ENCODE peak calls at places on chromosomes 11 and 22, in nine cellular contexts. X, S, Y, K, C, H, L, G and I are unnamed samples.
A peak's percentile ranks its signal among the peaks of the same experiment; 100 is the strongest.

GRCh38 chr22:49677495-49677889 is 150.2 kb downstream of the BRD1 start:
- DNase-seq in X (no peak), Y (no peak), H (no peak), L (no peak), K (no peak), C (peak; percentile 42), G (no peak), S (no peak), I (no peak)

GRCh38 chr11:82796970-82797594 is 63.4 kb upstream of the FAM181B start:
- DNase-seq in L (no peak), C (no peak), K (peak; percentile 60), H (no peak), X (no peak), Y (no peak), S (no peak), G (no peak), I (peak; percentile 54)

GRCh38 chr22:48653929-48654328 is 1173.7 kb downstream of the BRD1 start:
- DNase-seq in K (no peak), Y (no peak), H (no peak), C (no peak), L (no peak), S (no peak), G (no peak), X (no peak), I (no peak)

GRCh38 chr11:16902182-16902581 is 112.0 kb downstream of the PLEKHA7 start:
- DNase-seq in K (no peak), H (no peak), G (peak; percentile 19), X (peak; percentile 77), Y (no peak), C (no peak), S (no peak), L (no peak), I (no peak)

GRCh38 chr11:70736937-70737640 is 338.8 kb downstream of the CTTN start:
- DNase-seq in L (no peak), X (no peak), Y (no peak), C (no peak), G (no peak), H (no peak), S (no peak), K (no peak), I (no peak)

GRCh38 chr11:65504671-65505433 is 6.0 kb downstream of the MALAT1 start:
- DNase-seq in C (no peak), Y (no peak), G (peak; percentile 68), K (no peak), S (peak; percentile 36), L (no peak), X (no peak), H (no peak), I (no peak)

GRCh38 chr22:38422615-38423511 is 32.1 kb downstream of the KCNJ4 start:
- DNase-seq in L (no peak), X (no peak), S (no peak), Y (no peak), K (peak; percentile 55), C (no peak), G (no peak), H (no peak), I (no peak)

GRCh38 chr11:73965076-73965763 is 14.4 kb downstream of the DNAJB13 start:
- DNase-seq in X (peak; percentile 58), S (no peak), C (peak; percentile 52), K (no peak), H (no peak), L (peak; percentile 37), Y (no peak), G (peak; percentile 21), I (no peak)

DNA sequence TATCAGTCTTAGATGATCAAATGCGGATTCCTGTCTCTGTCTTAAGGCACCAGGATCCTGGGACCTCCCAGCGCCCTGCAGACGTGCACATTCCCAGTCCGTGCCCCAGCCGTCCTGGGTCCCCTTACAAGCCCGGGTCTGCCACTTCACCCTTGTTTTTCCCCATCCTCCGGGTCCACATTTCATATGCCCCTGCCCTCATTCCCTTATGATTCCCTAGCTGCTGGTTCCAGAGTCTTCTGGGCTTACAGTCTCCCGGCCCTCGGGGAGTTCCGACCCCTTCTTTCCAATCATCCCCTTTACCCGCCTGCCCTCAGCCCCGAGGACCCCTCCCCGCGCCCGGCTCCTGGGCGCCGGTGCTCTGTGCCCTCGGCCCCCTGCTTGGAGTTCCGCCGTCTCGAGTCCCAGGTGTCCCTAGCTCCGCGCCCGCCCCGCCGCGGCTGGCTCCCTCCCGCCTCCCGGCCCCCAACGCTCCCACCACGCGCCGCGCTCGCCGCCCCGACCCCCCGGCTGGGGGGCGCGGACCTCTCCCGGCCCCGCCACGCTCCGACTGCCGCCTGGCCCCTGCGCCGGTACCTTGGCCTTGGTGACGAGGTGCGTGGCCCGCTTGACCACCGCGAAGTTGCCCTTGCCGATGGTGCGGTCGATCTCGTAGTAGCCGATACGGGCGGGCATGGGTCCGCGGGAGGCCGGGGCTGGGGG is 510 bp downstream of the SIK3 start:
- DNase-seq in C (peak; percentile 83), Y (peak; percentile 6), G (no peak), K (peak; percentile 77), H (peak; percentile 45), L (peak; percentile 61), S (peak; percentile 74), X (peak; percentile 33), I (peak; percentile 61)
- H3K4me1 ChIP-seq in C (peaks cover 51% of the 10 kb centered on the region), Y (peaks cover 52% of the 10 kb centered on the region), G (peaks cover 27% of the 10 kb centered on the region), K (peaks cover 33% of the 10 kb centered on the region), H (peaks cover 12% of the 10 kb centered on the region), L (peaks cover 55% of the 10 kb centered on the region), S (peaks cover 18% of the 10 kb centered on the region), X (peaks cover 41% of the 10 kb centered on the region), I (peaks cover 57% of the 10 kb centered on the region)

GRCh38 chr22:40641269-40641668 is 4.8 kb upstream of the MRTFA start:
- DNase-seq in G (no peak), C (no peak), X (no peak), S (peak; percentile 19), Y (no peak), L (no peak), H (no peak), K (no peak), I (no peak)

GRCh38 chr22:40642316-40642715 is 5.8 kb upstream of the MRTFA start:
- DNase-seq in S (no peak), L (no peak), C (no peak), K (no peak), Y (no peak), X (no peak), G (no peak), H (no peak), I (no peak)

GRCh38 chr22:40648386-40648785 is 11.9 kb upstream of the MRTFA start:
- DNase-seq in Y (no peak), C (peak; percentile 66), X (no peak), K (no peak), S (peak; percentile 32), H (no peak), G (no peak), L (no peak), I (no peak)

GRCh38 chr22:40651057-40651456 is 14.5 kb upstream of the MRTFA start:
- DNase-seq in L (no peak), H (no peak), Y (no peak), G (no peak), X (no peak), C (no peak), K (no peak), S (no peak), I (no peak)

GRCh38 chr22:40645579-40646197 is 9.2 kb upstream of the MRTFA start:
- DNase-seq in Y (no peak), X (no peak), K (no peak), S (peak; percentile 7), G (no peak), L (no peak), C (peak; percentile 28), H (no peak), I (no peak)
- H3K4me3 ChIP-seq in Y (peak overlapping the region; percentile 24), X (no peak overlapping the region), K (no peak overlapping the region), S (no peak overlapping the region), G (no peak overlapping the region), L (no peak overlapping the region), C (no peak overlapping the region), H (no peak overlapping the region), I (peak overlapping the region; percentile 47)

GRCh38 chr11:57323503-57324153 is 1.1 kb downstream of the TNKS1BP1 start:
- DNase-seq in H (no peak), G (peak; percentile 52), K (no peak), X (no peak), Y (no peak), C (peak; percentile 73), S (peak; percentile 63), L (no peak), I (peak; percentile 61)

GRCh38 chr11:57321388-57321995 is 3.3 kb downstream of the TNKS1BP1 start:
- DNase-seq in S (peak; percentile 57), C (peak; percentile 79), L (no peak), X (no peak), H (peak; percentile 39), G (no peak), K (peak; percentile 51), Y (no peak), I (peak; percentile 63)

GRCh38 chr11:57321996-57322880 is 2.5 kb downstream of the TNKS1BP1 start:
- DNase-seq in L (peak; percentile 65), C (peak; percentile 97), Y (no peak), X (peak; percentile 93), S (peak; percentile 90), K (peak; percentile 91), H (peak; percentile 95), G (peak; percentile 99), I (peak; percentile 89)

GRCh38 chr11:57324154-57324885 is 432 bp downstream of the TNKS1BP1 start:
- DNase-seq in X (peak; percentile 20), S (peak; percentile 79), K (no peak), L (peak; percentile 67), G (peak; percentile 65), Y (no peak), C (peak; percentile 83), H (peak; percentile 51), I (peak; percentile 65)

GRCh38 chr11:57322881-57323467 is 1.8 kb downstream of the TNKS1BP1 start:
- DNase-seq in X (peak; percentile 21), S (no peak), K (no peak), C (no peak), Y (no peak), H (no peak), L (no peak), G (no peak), I (no peak)
- TF ChIP-seq CTCF in X (no peak), S (no peak), K (no peak), C (no peak), Y (no peak), H (no peak), L (no peak), G (no peak), I (no peak)

GRCh38 chr22:17980013-17980510 is 44.3 kb downstream of the MICAL3 start:
- DNase-seq in Y (no peak), S (no peak), L (no peak), X (no peak), K (no peak), H (no peak), C (no peak), G (peak; percentile 42), I (no peak)

GRCh38 chr22:17982572-17983141 is 41.7 kb downstream of the MICAL3 start:
- DNase-seq in K (no peak), C (no peak), G (no peak), H (no peak), Y (no peak), L (no peak), X (no peak), S (no peak), I (no peak)

GRCh38 chr22:17980638-17981051 is 43.7 kb downstream of the MICAL3 start:
- DNase-seq in L (peak; percentile 58), X (no peak), G (peak; percentile 56), H (no peak), C (no peak), K (no peak), Y (peak; percentile 15), S (no peak), I (peak; percentile 70)

GRCh38 chr22:17984114-17984513 is 40.2 kb downstream of the MICAL3 start:
- DNase-seq in H (no peak), G (no peak), L (no peak), X (peak; percentile 53), S (no peak), Y (no peak), K (no peak), C (no peak), I (no peak)

GRCh38 chr22:17981497-17981896 is 42.9 kb downstream of the MICAL3 start:
- DNase-seq in G (no peak), L (no peak), C (no peak), S (no peak), H (no peak), X (no peak), Y (no peak), K (no peak), I (no peak)
- H3K4me1 ChIP-seq in G (peaks cover 19% of the 10 kb centered on the region), L (peaks cover 14% of the 10 kb centered on the region), C (peaks cover 14% of the 10 kb centered on the region), S (peaks cover 10% of the 10 kb centered on the region), H (peaks cover 6% of the 10 kb centered on the region), X (peaks cover 9% of the 10 kb centered on the region), Y (peaks cover 19% of the 10 kb centered on the region), K (peaks cover 38% of the 10 kb centered on the region), I (peaks cover 27% of the 10 kb centered on the region)